ENCODE peak calls at places on chromosomes 11 and 22, in seven cellular contexts. I is CD8-positive, alpha-beta memory T cell; Z is Caki2; A is RPMI7951; V is NCI-H460; P is ovary; X is endothelial cell. K is an unnamed sample.
A peak's percentile ranks its signal among the peaks of the same experiment; 100 is the strongest.

GRCh38 chr11:3957437-3957836 is 102.0 kb downstream of the STIM1 start:
- DNase-seq in I (no peak), Z (no peak), A (no peak), V (no peak), P (no peak), X (no peak), K (no peak)

GRCh38 chr11:111155021-111155420 is 90.5 kb upstream of the POU2AF2 start:
- DNase-seq in I (no peak), Z (no peak), A (no peak), V (no peak), P (no peak), X (no peak), K (no peak)

GRCh38 chr11:12258451-12258850 is 118.9 kb upstream of the PARVA start:
- DNase-seq in I (no peak), Z (no peak), A (peak; percentile 81), V (no peak), P (no peak), X (no peak), K (no peak)

GRCh38 chr22:45603631-45604030 is 68.0 kb upstream of the ATXN10 start:
- DNase-seq in I (no peak), Z (no peak), A (no peak), V (no peak), P (no peak), X (no peak), K (no peak)

GRCh38 chr11:66326261-66327111 is 9.6 kb upstream of the CD248 start:
- DNase-seq in I (no peak), Z (no peak), A (peak; percentile 58), V (no peak), P (no peak), X (no peak), K (no peak)

GRCh38 chr11:110003426-110003825 is 89.8 kb upstream of the ZC3H12C start:
- DNase-seq in I (no peak), Z (no peak), A (no peak), V (no peak), P (no peak), X (no peak), K (no peak)

GRCh38 chr22:36052505-36052941 is 23.9 kb upstream of the RBFOX2 start:
- DNase-seq in I (no peak), Z (no peak), A (peak; percentile 48), V (no peak), P (no peak), X (no peak), K (peak; percentile 42)

GRCh38 chr11:36237341-36237740 is 51.9 kb downstream of the COMMD9 start:
- DNase-seq in I (no peak), Z (no peak), A (no peak), V (no peak), P (no peak), X (no peak), K (no peak)

GRCh38 chr11:3203221-3204043 is 15.2 kb downstream of the MRGPRG start:
- DNase-seq in I (no peak), Z (no peak), A (peak; percentile 20), V (no peak), P (no peak), X (no peak), K (peak; percentile 81)

GRCh38 chr11:130762342-130763037 is 153.8 kb downstream of the SNX19 start:
- DNase-seq in I (no peak), Z (no peak), A (no peak), V (no peak), P (no peak), X (no peak), K (no peak)

GRCh38 chr22:43298062-43298801 is 44.9 kb downstream of the SCUBE1 start:
- DNase-seq in I (no peak), Z (no peak), A (peak; percentile 47), V (no peak), P (no peak), X (no peak), K (peak; percentile 47)

GRCh38 chr11:112318661-112319060 is 58.0 kb upstream of the PLET1 start:
- DNase-seq in I (no peak), Z (no peak), A (no peak), V (no peak), P (no peak), X (no peak), K (no peak)

GRCh38 chr11:117171648-117172051 is 6.9 kb upstream of the SIDT2 start:
- DNase-seq in I (no peak), Z (no peak), A (no peak), V (no peak), P (no peak), X (no peak), K (no peak)

GRCh38 chr11:17719028-17719939 is at the start of gene MYOD1:
- DNase-seq in I (no peak), Z (no peak), A (peak; percentile 13), V (no peak), P (no peak), X (no peak), K (peak; percentile 84)

GRCh38 chr11:116110356-116110755 is 606.1 kb upstream of the CADM1 start:
- DNase-seq in I (no peak), Z (no peak), A (no peak), V (no peak), P (no peak), X (no peak), K (no peak)

GRCh38 chr11:1679881-1680280 is 17.1 kb upstream of the KRTAP5-6 start:
- DNase-seq in I (no peak), Z (no peak), A (no peak), V (no peak), P (no peak), X (no peak), K (no peak)

GRCh38 chr11:35583126-35583525 is 35.1 kb upstream of the FJX1 start:
- DNase-seq in I (no peak), Z (no peak), A (no peak), V (peak; percentile 29), P (no peak), X (no peak), K (no peak)

GRCh38 chr11:66800720-66801428 is 42.4 kb upstream of the RCE1 start:
- DNase-seq in I (no peak), Z (no peak), A (no peak), V (no peak), P (no peak), X (no peak), K (no peak)

K was measured in iPS-NIHi11.